ENCODE peak calls at places on chromosomes 3 and 15, in nine cellular contexts. Y is H1, S is HCT116, B is endothelial cell of umbilical vein, F is SK-N-SH, P is sigmoid colon, L is stomach, Z is GM23338, T is HepG2. O is an unnamed sample.
A peak's percentile ranks its signal among the peaks of the same experiment; 100 is the strongest.

GRCh38 chr3:156630081-156630772 is 44.2 kb upstream of the TIPARP start:
- DNase-seq in Y (no peak), S (peak; percentile 36), B (no peak), F (no peak), P (no peak), L (no peak), Z (peak; percentile 61), T (no peak), O (no peak)

GRCh38 chr3:36811768-36812167 is 47.4 kb upstream of the DCLK3 start:
- DNase-seq in Y (no peak), S (no peak), B (no peak), F (no peak), P (no peak), L (no peak), Z (no peak), T (no peak), O (no peak)

GRCh38 chr3:14879161-14879888 is 60.6 kb downstream of the FGD5 start:
- DNase-seq in Y (no peak), S (no peak), B (no peak), F (peak; percentile 54), P (peak; percentile 67), L (no peak), Z (peak; percentile 68), T (no peak), O (peak; percentile 78)

GRCh38 chr15:90367578-90367977 is 15.5 kb downstream of the ZNF774 start:
- DNase-seq in Y (no peak), S (no peak), B (no peak), F (no peak), P (no peak), L (no peak), Z (no peak), T (no peak), O (no peak)

GRCh38 chr3:37825744-37826143 is 35.9 kb upstream of the CTDSPL start:
- DNase-seq in Y (no peak), S (no peak), B (no peak), F (no peak), P (no peak), L (no peak), Z (no peak), T (no peak), O (no peak)

GRCh38 chr3:191339313-191339917 is 9.1 kb upstream of the UTS2B start:
- DNase-seq in Y (no peak), S (no peak), B (peak; percentile 30), F (no peak), P (no peak), L (no peak), Z (no peak), T (no peak), O (no peak)

GRCh38 chr3:144362126-144362525 is 390.5 kb downstream of the DIPK2A start:
- DNase-seq in Y (no peak), S (no peak), B (no peak), F (no peak), P (no peak), L (no peak), Z (no peak), T (no peak), O (no peak)

GRCh38 chr3:72380193-72380592 is 468.1 kb downstream of the SHQ1 start:
- DNase-seq in Y (no peak), S (no peak), B (peak; percentile 24), F (no peak), P (no peak), L (no peak), Z (no peak), T (no peak), O (no peak)

GRCh38 chr15:42819781-42820180 is 82.9 kb upstream of the CDAN1 start:
- DNase-seq in Y (no peak), S (no peak), B (no peak), F (no peak), P (no peak), L (no peak), Z (no peak), T (no peak), O (no peak)

GRCh38 chr3:188266581-188267274 is 112.8 kb downstream of the LPP start:
- DNase-seq in Y (no peak), S (no peak), B (peak; percentile 23), F (no peak), P (peak; percentile 89), L (peak; percentile 53), Z (no peak), T (no peak), O (no peak)

GRCh38 chr3:52820741-52821140 is 9.7 kb downstream of the ITIH4 start:
- DNase-seq in Y (peak; percentile 84), S (peak; percentile 12), B (peak; percentile 13), F (peak; percentile 64), P (no peak), L (no peak), Z (peak; percentile 83), T (peak; percentile 51), O (no peak)

GRCh38 chr3:100105536-100105935 is 8.8 kb downstream of the FILIP1L start:
- DNase-seq in Y (no peak), S (no peak), B (no peak), F (no peak), P (no peak), L (no peak), Z (no peak), T (no peak), O (no peak)

GRCh38 chr3:110733045-110733444 is 338.6 kb upstream of the NECTIN3 start:
- DNase-seq in Y (no peak), S (no peak), B (no peak), F (no peak), P (no peak), L (no peak), Z (no peak), T (no peak), O (no peak)

GRCh38 chr3:110736332-110736731 is 335.3 kb upstream of the NECTIN3 start:
- DNase-seq in Y (no peak), S (no peak), B (no peak), F (no peak), P (no peak), L (no peak), Z (no peak), T (no peak), O (no peak)

GRCh38 chr3:110731148-110731547 is 340.5 kb upstream of the NECTIN3 start:
- DNase-seq in Y (no peak), S (no peak), B (no peak), F (no peak), P (no peak), L (no peak), Z (no peak), T (no peak), O (no peak)

GRCh38 chr3:110734524-110734923 is 337.1 kb upstream of the NECTIN3 start:
- DNase-seq in Y (no peak), S (no peak), B (no peak), F (no peak), P (no peak), L (no peak), Z (no peak), T (no peak), O (no peak)

DNA sequence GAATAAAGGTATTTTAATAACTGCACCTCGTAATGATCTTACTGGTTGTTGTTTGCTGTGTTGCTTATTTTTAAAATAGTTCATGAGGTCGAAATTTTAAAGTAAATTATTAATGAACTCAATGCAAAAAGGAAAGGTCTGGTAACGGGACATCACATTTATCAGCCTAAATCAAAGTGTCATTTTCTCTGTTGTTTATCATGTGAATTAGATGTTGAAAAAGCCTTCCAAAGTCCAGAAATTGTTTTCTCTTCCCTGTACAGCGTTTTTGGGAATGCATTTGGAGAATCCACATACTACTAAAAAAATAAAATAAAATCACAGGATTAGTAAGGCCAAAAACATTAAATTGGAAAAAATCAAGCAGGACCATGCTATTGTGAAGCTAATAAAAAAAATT is 339.2 kb upstream of the NECTIN3 start:
- DNase-seq in Y (no peak), S (no peak), B (no peak), F (no peak), P (no peak), L (no peak), Z (no peak), T (no peak), O (no peak)
- H3K4me1 ChIP-seq in Y (no peaks in the 10 kb centered on the region), S (no peaks in the 10 kb centered on the region), B (no peaks in the 10 kb centered on the region), F (no peaks in the 10 kb centered on the region), P (no peaks in the 10 kb centered on the region), L (no peaks in the 10 kb centered on the region), Z (no peaks in the 10 kb centered on the region), T (peaks cover 25% of the 10 kb centered on the region), O (no peaks in the 10 kb centered on the region)

GRCh38 chr3:101224739-101225138 is 95.6 kb downstream of the IMPG2 start:
- DNase-seq in Y (no peak), S (no peak), B (no peak), F (no peak), P (no peak), L (no peak), Z (no peak), T (no peak), O (no peak)

GRCh38 chr3:101228441-101228840 is 91.9 kb downstream of the IMPG2 start:
- DNase-seq in Y (no peak), S (no peak), B (no peak), F (no peak), P (no peak), L (no peak), Z (no peak), T (no peak), O (no peak)

GRCh38 chr3:101235048-101235447 is 85.3 kb downstream of the IMPG2 start:
- DNase-seq in Y (no peak), S (no peak), B (no peak), F (no peak), P (no peak), L (no peak), Z (no peak), T (no peak), O (no peak)

GRCh38 chr3:101230618-101231017 is 89.8 kb downstream of the IMPG2 start:
- DNase-seq in Y (no peak), S (no peak), B (no peak), F (no peak), P (no peak), L (no peak), Z (no peak), T (no peak), O (no peak)

DNA sequence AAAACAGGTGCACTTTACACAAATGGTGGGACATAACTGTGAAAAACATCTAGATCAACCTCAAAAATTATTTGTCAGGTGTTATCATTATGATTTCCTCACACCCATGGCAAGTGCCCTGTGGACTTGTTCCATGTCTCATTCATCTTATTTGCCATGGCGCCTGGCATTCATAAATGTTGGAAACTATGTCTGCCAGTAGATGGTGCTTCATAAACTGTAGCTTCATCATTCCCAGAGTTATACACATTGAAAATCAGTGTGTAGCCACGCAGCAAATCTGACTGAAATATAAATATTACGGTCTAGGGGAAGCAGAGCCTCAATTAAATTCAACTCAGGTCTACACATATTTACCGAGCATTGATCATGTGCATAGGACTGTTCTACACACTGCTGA is 90.7 kb downstream of the IMPG2 start:
- DNase-seq in Y (no peak), S (no peak), B (peak; percentile 13), F (no peak), P (no peak), L (no peak), Z (no peak), T (peak; percentile 8), O (no peak)
- TF ChIP-seq CTCF in Y (no peak), S (peak; percentile 12), B (peak; percentile 6), F (peak; percentile 27), P (no peak), L (no peak), Z (no peak), T (peak; percentile 48), O (no peak)

GRCh38 chr15:94075349-94075748 is 156.0 kb upstream of the MCTP2 start:
- DNase-seq in Y (no peak), S (no peak), B (no peak), F (peak; percentile 17), P (peak; percentile 94), L (peak; percentile 29), Z (no peak), T (no peak), O (no peak)
- TF ChIP-seq POLR2AphosphoS5 in Y (no peak), S (no peak), B (no peak), F (no peak), P (peak; percentile 70), L (peak; percentile 75), Z (no peak), T (no peak), O (no peak)

GRCh38 chr3:175670572-175670971 is 811.4 kb downstream of the NAALADL2 start:
- DNase-seq in Y (no peak), S (no peak), B (no peak), F (no peak), P (no peak), L (no peak), Z (no peak), T (no peak), O (no peak)
- H3K4me1 ChIP-seq in Y (no peaks in the 10 kb centered on the region), S (no peaks in the 10 kb centered on the region), B (no peaks in the 10 kb centered on the region), F (no peaks in the 10 kb centered on the region), P (no peaks in the 10 kb centered on the region), L (no peaks in the 10 kb centered on the region), Z (no peaks in the 10 kb centered on the region), T (no peaks in the 10 kb centered on the region), O (no peaks in the 10 kb centered on the region)